ENCODE peak calls at places on chromosomes 1 and 21, in four cellular contexts. X, V, E and S are unnamed samples.
A peak's percentile ranks its signal among the peaks of the same experiment; 100 is the strongest.

GRCh38 chr1:225881081-225882007 is 836 bp downstream of the TMEM63A start:
- DNase-seq in X (peak; percentile 23), V (no peak), E (peak; percentile 84), S (no peak)

GRCh38 chr1:202237052-202237451 is 43.5 kb downstream of the LGR6 start:
- DNase-seq in X (peak; percentile 55), V (peak; percentile 63), E (peak; percentile 85), S (no peak)

GRCh38 chr1:231808990-231809389 is 182.4 kb downstream of the DISC1 start:
- DNase-seq in X (no peak), V (no peak), E (no peak), S (no peak)

GRCh38 chr1:218171302-218171893 is 113.7 kb upstream of the RRP15 start:
- DNase-seq in X (peak; percentile 12), V (peak; percentile 24), E (no peak), S (peak; percentile 38)

GRCh38 chr1:51901151-51901550 is 22.6 kb upstream of the NRDC start:
- DNase-seq in X (no peak), V (no peak), E (no peak), S (no peak)

GRCh38 chr21:34204481-34205439 is 131.4 kb downstream of the MRPS6 start:
- DNase-seq in X (no peak), V (no peak), E (no peak), S (no peak)

GRCh38 chr1:184036517-184036949 is 995 bp downstream of the COLGALT2 start:
- DNase-seq in X (peak; percentile 42), V (no peak), E (peak; percentile 53), S (no peak)

GRCh38 chr1:153597206-153597605 is 15.7 kb downstream of the S100A16 start:
- DNase-seq in X (peak; percentile 42), V (no peak), E (no peak), S (no peak)

GRCh38 chr1:16082283-16083038 is 9.0 kb upstream of the FAM131C start:
- DNase-seq in X (peak; percentile 53), V (no peak), E (peak; percentile 86), S (no peak)

GRCh38 chr1:43711524-43712386 is 4.4 kb downstream of the ST3GAL3 start:
- DNase-seq in X (no peak), V (no peak), E (no peak), S (no peak)

GRCh38 chr1:8406946-8407345 is 89.0 kb downstream of the SLC45A1 start:
- DNase-seq in X (no peak), V (no peak), E (no peak), S (no peak)

GRCh38 chr1:205849619-205850355 is at the start of gene PM20D1:
- DNase-seq in X (no peak), V (no peak), E (peak; percentile 84), S (peak; percentile 79)

GRCh38 chr1:95257758-95258157 is 23.7 kb downstream of the RWDD3 start:
- DNase-seq in X (peak; percentile 27), V (peak; percentile 10), E (no peak), S (no peak)

GRCh38 chr1:63817152-63817667 is 43.4 kb downstream of the ROR1 start:
- DNase-seq in X (no peak), V (no peak), E (no peak), S (no peak)

GRCh38 chr1:29235955-29236742 is at the start of gene PTPRU:
- DNase-seq in X (peak; percentile 35), V (no peak), E (peak; percentile 95), S (no peak)

GRCh38 chr1:111961773-111962565 is 27.5 kb downstream of the KCND3 start:
- DNase-seq in X (no peak), V (no peak), E (no peak), S (no peak)

GRCh38 chr21:30600787-30601186 is at the start of gene KRTAP22-1:
- DNase-seq in X (no peak), V (no peak), E (no peak), S (no peak)

GRCh38 chr21:30605968-30606367 is 5.1 kb downstream of the KRTAP22-1 start:
- DNase-seq in X (no peak), V (no peak), E (no peak), S (no peak)
- TF ChIP-seq TCF7L2 in X (no peak), V (no peak), E (no peak), S (no peak)

GRCh38 chr21:40553781-40554180 is 293.2 kb downstream of the DSCAM start:
- DNase-seq in X (no peak), V (no peak), E (no peak), S (no peak)
- TF ChIP-seq SIN3A in X (no peak), V (no peak), E (no peak), S (no peak)

GRCh38 chr1:28173980-28174297 is 2.6 kb downstream of the PTAFR start:
- DNase-seq in X (no peak), V (no peak), E (peak; percentile 38), S (no peak)
- TF ChIP-seq TCF7L2 in X (no peak), V (no peak), E (no peak), S (no peak)

DNA sequence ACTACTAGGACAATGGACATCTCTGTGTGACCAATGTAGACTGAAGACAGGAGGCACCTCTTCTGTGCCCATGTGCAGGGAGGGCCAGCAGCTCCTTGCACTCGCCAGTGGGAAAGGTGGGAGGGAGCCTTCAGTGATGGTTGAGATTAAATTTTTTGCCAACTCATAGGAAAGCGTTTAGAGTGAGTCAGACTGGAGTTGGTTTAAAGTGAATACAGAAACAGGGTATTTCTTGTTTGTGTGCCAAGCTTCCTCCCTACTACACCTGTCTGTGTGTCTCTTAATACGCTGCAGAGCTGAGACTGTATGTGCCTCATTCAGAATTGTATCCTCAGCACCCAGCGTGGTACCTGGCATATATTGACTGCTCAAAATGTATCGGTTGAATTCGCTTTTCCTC is 13.5 kb upstream of the COL16A1 start:
- DNase-seq in X (no peak), V (no peak), E (no peak), S (no peak)
- TF ChIP-seq SIN3A in X (no peak), V (no peak), E (no peak), S (no peak)

GRCh38 chr1:98940069-98940468 is 64.6 kb downstream of the PLPPR5 start:
- DNase-seq in X (no peak), V (no peak), E (no peak), S (no peak)

GRCh38 chr1:98940680-98941079 is 64.0 kb downstream of the PLPPR5 start:
- DNase-seq in X (no peak), V (no peak), E (no peak), S (no peak)

GRCh38 chr1:98939471-98939870 is 65.2 kb downstream of the PLPPR5 start:
- DNase-seq in X (no peak), V (no peak), E (no peak), S (no peak)
- TF ChIP-seq TCF7L2 in X (no peak), V (no peak), E (no peak), S (no peak)

GRCh38 chr1:27994060-27994459 is 34.3 kb downstream of the XKR8 start:
- DNase-seq in X (no peak), V (no peak), E (no peak), S (no peak)
- TF ChIP-seq SIN3A in X (no peak), V (no peak), E (no peak), S (no peak)

GRCh38 chr1:178055779-178056471 is 38.0 kb upstream of the RASAL2 start:
- DNase-seq in X (peak; percentile 81), V (peak; percentile 37), E (no peak), S (peak; percentile 54)
- TF ChIP-seq TCF7L2 in X (no peak), V (no peak), E (no peak), S (no peak)

GRCh38 chr1:57424231-57425027 is 569 bp upstream of the DAB1 start:
- DNase-seq in X (peak; percentile 9), V (no peak), E (no peak), S (no peak)
- TF ChIP-seq SIN3A in X (no peak), V (no peak), E (no peak), S (no peak)

DNA sequence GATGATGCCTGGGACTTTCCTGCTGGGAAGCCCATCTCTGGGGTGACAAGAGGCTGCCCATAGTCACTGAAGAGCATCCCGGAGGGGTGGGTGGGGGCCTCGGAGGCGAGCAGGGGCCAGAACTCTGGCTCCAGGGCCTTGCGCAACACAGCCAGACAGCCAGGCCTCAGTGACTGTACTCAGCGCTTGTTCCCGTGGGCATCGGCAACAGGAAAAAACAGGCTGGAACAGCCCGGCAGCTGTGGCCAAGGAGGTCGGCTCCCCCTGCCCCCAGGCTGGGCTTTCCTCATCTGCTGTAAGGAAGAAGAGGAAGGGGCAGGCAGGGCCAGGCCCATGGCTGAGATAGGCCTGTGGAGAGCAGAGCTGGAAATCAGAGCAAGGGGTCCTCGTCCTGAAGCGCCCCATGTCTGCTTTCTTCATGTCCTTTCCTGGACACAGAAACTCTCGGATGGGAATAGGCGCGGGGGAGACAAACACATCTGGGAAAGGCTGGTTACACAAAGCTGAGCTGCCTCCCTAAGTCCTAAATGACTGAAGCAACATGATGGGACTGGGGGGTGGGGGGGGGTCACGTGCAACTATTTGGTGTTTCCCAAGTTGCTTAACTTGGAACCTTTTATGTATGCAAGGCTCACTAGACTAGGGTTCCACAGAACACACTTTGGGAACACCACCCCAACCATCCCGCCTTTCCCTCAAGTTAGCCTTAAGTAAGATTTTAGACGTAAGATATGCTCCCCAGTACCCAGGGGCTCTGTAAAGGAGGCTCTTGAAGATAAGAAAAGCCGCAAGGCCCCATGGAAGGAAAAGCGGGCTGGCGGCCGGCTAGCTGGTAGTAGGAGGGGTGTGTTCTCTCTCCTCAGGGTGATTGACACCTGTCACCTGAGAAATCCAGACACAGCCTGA is 30.7 kb downstream of the HSPG2 start:
- DNase-seq in X (no peak), V (no peak), E (peak; percentile 86), S (no peak)
- TF ChIP-seq TCF7L2 in X (no peak), V (no peak), E (no peak), S (no peak)

DNA sequence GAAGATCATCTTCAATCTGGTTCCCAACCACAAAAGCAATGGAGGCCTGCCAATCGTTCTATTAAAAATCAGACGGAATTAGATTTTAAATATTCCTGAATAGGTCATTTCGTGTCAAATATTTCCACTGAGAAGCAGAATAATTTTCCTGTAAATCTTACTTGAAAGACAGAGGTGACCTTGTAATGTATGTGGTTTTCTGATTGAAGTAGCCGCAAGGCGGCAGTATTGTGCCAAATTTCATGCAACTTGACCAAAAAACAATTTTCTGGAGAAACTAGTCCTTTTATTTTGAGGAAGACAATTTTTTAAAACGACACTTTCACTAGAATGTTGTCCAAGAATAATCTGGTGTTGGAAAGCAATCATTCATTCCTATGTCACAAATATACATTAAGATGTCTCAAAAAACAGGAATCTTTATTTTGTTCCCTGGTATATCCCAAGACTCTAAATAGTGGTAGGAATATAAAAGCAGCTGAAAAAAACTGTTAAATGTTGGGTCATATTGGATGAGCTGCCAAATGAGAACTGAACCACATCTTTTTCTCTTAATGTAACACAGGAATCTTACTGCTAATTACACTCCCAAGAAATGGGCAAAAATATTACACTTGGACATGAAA is 33.6 kb downstream of the SPAG17 start:
- DNase-seq in X (peak; percentile 23), V (peak; percentile 39), E (peak; percentile 36), S (peak; percentile 46)
- TF ChIP-seq SIN3A in X (no peak), V (no peak), E (no peak), S (no peak)